ENCODE peak calls at places on chromosomes 7 and 10, in four cellular contexts. One of them, this sample, is unnamed.

GRCh38 chr10:79149662-79150443 is 81.1 kb downstream of the ZMIZ1 start:
- DNase-seq in ecto neural progenitor cell: no peak
- DNase-seq in kidney epithelial cell: no peak
- DNase-seq in CD14-positive monocyte: peak
- DNase-seq in this sample: peak

GRCh38 chr10:110008518-110009339 is 945 bp downstream of the ADD3 start:
- DNase-seq in ecto neural progenitor cell: no peak
- DNase-seq in kidney epithelial cell: no peak
- DNase-seq in CD14-positive monocyte: no peak
- DNase-seq in this sample: no peak

GRCh38 chr10:12041766-12042408 is 722 bp downstream of the UPF2 start:
- DNase-seq in ecto neural progenitor cell: peak
- DNase-seq in kidney epithelial cell: no peak
- DNase-seq in CD14-positive monocyte: no peak
- DNase-seq in this sample: no peak

GRCh38 chr7:41053830-41054229 is 649.1 kb downstream of the INHBA start:
- DNase-seq in ecto neural progenitor cell: no peak
- DNase-seq in kidney epithelial cell: no peak
- DNase-seq in CD14-positive monocyte: no peak
- DNase-seq in this sample: no peak

GRCh38 chr7:85176197-85176596 is 10.7 kb downstream of the SEMA3D start:
- DNase-seq in ecto neural progenitor cell: no peak
- DNase-seq in kidney epithelial cell: no peak
- DNase-seq in CD14-positive monocyte: no peak
- DNase-seq in this sample: no peak

GRCh38 chr7:25849361-25850184 is 302.4 kb upstream of the NFE2L3 start:
- DNase-seq in ecto neural progenitor cell: no peak
- DNase-seq in kidney epithelial cell: peak
- DNase-seq in CD14-positive monocyte: no peak
- DNase-seq in this sample: no peak

GRCh38 chr7:100087055-100087750 is 1.6 kb upstream of the COPS6 start:
- DNase-seq in ecto neural progenitor cell: no peak
- DNase-seq in kidney epithelial cell: peak
- DNase-seq in CD14-positive monocyte: no peak
- DNase-seq in this sample: no peak

GRCh38 chr7:137636376-137636775 is 210.4 kb downstream of the DGKI start:
- DNase-seq in ecto neural progenitor cell: no peak
- DNase-seq in kidney epithelial cell: no peak
- DNase-seq in CD14-positive monocyte: no peak
- DNase-seq in this sample: no peak

GRCh38 chr10:91885362-91886079 is 23.8 kb downstream of the FGFBP3 start:
- DNase-seq in ecto neural progenitor cell: no peak
- DNase-seq in kidney epithelial cell: no peak
- DNase-seq in CD14-positive monocyte: no peak
- DNase-seq in this sample: no peak

GRCh38 chr10:71285180-71285545 is 33.9 kb upstream of the SLC29A3 start:
- DNase-seq in ecto neural progenitor cell: peak
- DNase-seq in kidney epithelial cell: no peak
- DNase-seq in CD14-positive monocyte: no peak
- DNase-seq in this sample: no peak

GRCh38 chr7:92904292-92905131 is 68.1 kb upstream of the CDK6 start:
- DNase-seq in ecto neural progenitor cell: no peak
- DNase-seq in kidney epithelial cell: peak
- DNase-seq in CD14-positive monocyte: peak
- DNase-seq in this sample: peak

GRCh38 chr7:41705109-41705871 is 2.4 kb upstream of the INHBA start:
- DNase-seq in ecto neural progenitor cell: peak
- DNase-seq in kidney epithelial cell: peak
- DNase-seq in CD14-positive monocyte: peak
- DNase-seq in this sample: peak

GRCh38 chr7:16098585-16099179 is 322.7 kb downstream of the CRPPA start:
- DNase-seq in ecto neural progenitor cell: no peak
- DNase-seq in kidney epithelial cell: no peak
- DNase-seq in CD14-positive monocyte: no peak
- DNase-seq in this sample: no peak

GRCh38 chr7:94022550-94022949 is 18.4 kb upstream of the BET1 start:
- DNase-seq in ecto neural progenitor cell: no peak
- DNase-seq in kidney epithelial cell: no peak
- DNase-seq in CD14-positive monocyte: no peak
- DNase-seq in this sample: no peak

GRCh38 chr7:20197837-20198236 is 19.3 kb downstream of the MACC1 start:
- DNase-seq in ecto neural progenitor cell: no peak
- DNase-seq in kidney epithelial cell: no peak
- DNase-seq in CD14-positive monocyte: no peak
- DNase-seq in this sample: no peak

GRCh38 chr10:28685717-28686116 is 8.4 kb downstream of the BAMBI start:
- DNase-seq in ecto neural progenitor cell: no peak
- DNase-seq in kidney epithelial cell: no peak
- DNase-seq in CD14-positive monocyte: no peak
- DNase-seq in this sample: no peak

GRCh38 chr7:30157217-30157616 is 22.4 kb downstream of the MTURN start:
- DNase-seq in ecto neural progenitor cell: no peak
- DNase-seq in kidney epithelial cell: no peak
- DNase-seq in CD14-positive monocyte: no peak
- DNase-seq in this sample: no peak

GRCh38 chr10:61140765-61141392 is 196.9 kb upstream of the RHOBTB1 start:
- DNase-seq in ecto neural progenitor cell: no peak
- DNase-seq in kidney epithelial cell: no peak
- DNase-seq in CD14-positive monocyte: no peak
- DNase-seq in this sample: no peak

GRCh38 chr7:7834761-7835160 is 116.4 kb upstream of the RPA3 start:
- DNase-seq in ecto neural progenitor cell: no peak
- DNase-seq in kidney epithelial cell: no peak
- DNase-seq in CD14-positive monocyte: no peak
- DNase-seq in this sample: no peak

GRCh38 chr7:39153113-39153512 is 175.4 kb downstream of the POU6F2 start:
- DNase-seq in ecto neural progenitor cell: no peak
- DNase-seq in kidney epithelial cell: no peak
- DNase-seq in CD14-positive monocyte: no peak
- DNase-seq in this sample: no peak

GRCh38 chr7:137977173-137977572 is 24.7 kb downstream of the CREB3L2 start:
- DNase-seq in ecto neural progenitor cell: no peak
- DNase-seq in kidney epithelial cell: no peak
- DNase-seq in CD14-positive monocyte: no peak
- DNase-seq in this sample: no peak